ENCODE peak calls at places on chromosomes 13 and 19, in five cellular contexts. A is cardiac muscle cell, G is GM23338, V is left ventricle myocardium inferior, L is RWPE2. Y is an unnamed sample.

GRCh38 chr19:58572818-58573657 is at the start of gene MZF1:
- DNase-seq in A (peak; percentile 100), G (peak; percentile 100), V (peak; percentile 99), L (peak; percentile 100), Y (peak; percentile 100)

GRCh38 chr19:58009666-58010301 is 7.2 kb upstream of the ZNF606 start:
- DNase-seq in A (peak; percentile 92), G (peak; percentile 90), V (peak; percentile 85), L (peak; percentile 78), Y (peak; percentile 30)

GRCh38 chr13:100650321-100650720 is 24.3 kb downstream of the TMTC4 start:
- DNase-seq in A (no peak), G (no peak), V (no peak), L (no peak), Y (peak; percentile 48)

GRCh38 chr13:110113284-110113764 is 193.6 kb downstream of the COL4A1 start:
- DNase-seq in A (peak; percentile 45), G (no peak), V (no peak), L (no peak), Y (peak; percentile 90)

GRCh38 chr13:40495620-40496001 is 170.8 kb downstream of the FOXO1 start:
- DNase-seq in A (no peak), G (no peak), V (no peak), L (no peak), Y (no peak)

GRCh38 chr13:114004416-114005205 is 30.7 kb upstream of the C13orf46 start:
- DNase-seq in A (peak; percentile 92), G (no peak), V (peak; percentile 39), L (peak; percentile 19), Y (peak; percentile 4)

GRCh38 chr13:109096101-109096500 is 466.7 kb downstream of the MYO16 start:
- DNase-seq in A (no peak), G (no peak), V (no peak), L (no peak), Y (no peak)

GRCh38 chr13:104553156-104553555 is 1486.9 kb upstream of the SLC10A2 start:
- DNase-seq in A (peak; percentile 55), G (no peak), V (no peak), L (no peak), Y (no peak)

GRCh38 chr13:105778196-105778595 is 757.3 kb downstream of the EFNB2 start:
- DNase-seq in A (peak; percentile 28), G (no peak), V (no peak), L (no peak), Y (no peak)

GRCh38 chr13:107203146-107203847 is 635.4 kb upstream of the ARGLU1 start:
- DNase-seq in A (peak; percentile 59), G (peak; percentile 82), V (no peak), L (no peak), Y (no peak)

GRCh38 chr19:18304496-18305312 is 18.2 kb downstream of the LSM4 start:
- DNase-seq in A (peak; percentile 89), G (peak; percentile 65), V (peak; percentile 89), L (no peak), Y (peak; percentile 90)

GRCh38 chr19:50059045-50059444 is 33.2 kb downstream of the ZNF473 start:
- DNase-seq in A (no peak), G (no peak), V (no peak), L (no peak), Y (no peak)

GRCh38 chr13:60164490-60164889 is 762 bp upstream of the DIAPH3 start:
- DNase-seq in A (peak; percentile 50), G (peak; percentile 79), V (no peak), L (no peak), Y (no peak)

GRCh38 chr19:45959517-45960025 is 14.1 kb downstream of the NOVA2 start:
- DNase-seq in A (no peak), G (no peak), V (no peak), L (no peak), Y (no peak)

GRCh38 chr13:28485551-28485950 is 9.4 kb downstream of the FLT1 start:
- DNase-seq in A (no peak), G (peak; percentile 21), V (no peak), L (no peak), Y (no peak)

GRCh38 chr19:7408251-7408650 is 59.5 kb downstream of the ARHGEF18 start:
- DNase-seq in A (no peak), G (no peak), V (no peak), L (no peak), Y (no peak)

GRCh38 chr13:67117010-67117550 is 113.1 kb downstream of the PCDH9 start:
- DNase-seq in A (peak; percentile 49), G (no peak), V (no peak), L (no peak), Y (no peak)

GRCh38 chr19:33392341-33393285 is 19.1 kb downstream of the CEBPG start:
- DNase-seq in A (no peak), G (no peak), V (peak; percentile 25), L (peak; percentile 62), Y (no peak)

GRCh38 chr13:95258098-95258497 is 43.2 kb downstream of the ABCC4 start:
- DNase-seq in A (no peak), G (no peak), V (no peak), L (no peak), Y (no peak)

GRCh38 chr19:17579523-17580244 is 24.2 kb downstream of the COLGALT1 start:
- DNase-seq in A (peak; percentile 67), G (peak; percentile 97), V (peak; percentile 38), L (peak; percentile 92), Y (peak; percentile 36)

GRCh38 chr13:25928941-25929505 is 122.8 kb downstream of the SHISA2 start:
- DNase-seq in A (no peak), G (no peak), V (no peak), L (no peak), Y (no peak)

GRCh38 chr13:32212420-32212819 is 102.7 kb downstream of the ZAR1L start:
- DNase-seq in A (peak; percentile 78), G (no peak), V (no peak), L (no peak), Y (no peak)

GRCh38 chr13:112444001-112444311 is 67.8 kb downstream of the SPACA7 start:
- DNase-seq in A (peak; percentile 62), G (peak; percentile 90), V (peak; percentile 49), L (no peak), Y (no peak)

GRCh38 chr19:8332976-8333770 is 9.9 kb downstream of the KANK3 start:
- DNase-seq in A (no peak), G (peak; percentile 68), V (peak; percentile 56), L (no peak), Y (no peak)

GRCh38 chr13:31967155-31967554 is 64.4 kb upstream of the FRY start:
- DNase-seq in A (no peak), G (peak; percentile 12), V (no peak), L (no peak), Y (no peak)

GRCh38 chr13:76009491-76009890 is 373.4 kb downstream of the LMO7 start:
- DNase-seq in A (no peak), G (no peak), V (no peak), L (no peak), Y (no peak)

GRCh38 chr19:2269244-2270156 is 12.5 kb downstream of the PEAK3 start:
- DNase-seq in A (peak; percentile 98), G (peak; percentile 96), V (peak; percentile 99), L (peak; percentile 89), Y (peak; percentile 99)

GRCh38 chr19:2271516-2272103 is 10.4 kb downstream of the PEAK3 start:
- DNase-seq in A (peak; percentile 78), G (no peak), V (no peak), L (peak; percentile 61), Y (peak; percentile 58)

GRCh38 chr19:2270157-2270571 is 11.8 kb downstream of the PEAK3 start:
- DNase-seq in A (no peak), G (no peak), V (peak; percentile 61), L (no peak), Y (no peak)

GRCh38 chr19:2268861-2269243 is 12.6 kb upstream of the JSRP1 start:
- DNase-seq in A (no peak), G (no peak), V (no peak), L (no peak), Y (no peak)

DNA sequence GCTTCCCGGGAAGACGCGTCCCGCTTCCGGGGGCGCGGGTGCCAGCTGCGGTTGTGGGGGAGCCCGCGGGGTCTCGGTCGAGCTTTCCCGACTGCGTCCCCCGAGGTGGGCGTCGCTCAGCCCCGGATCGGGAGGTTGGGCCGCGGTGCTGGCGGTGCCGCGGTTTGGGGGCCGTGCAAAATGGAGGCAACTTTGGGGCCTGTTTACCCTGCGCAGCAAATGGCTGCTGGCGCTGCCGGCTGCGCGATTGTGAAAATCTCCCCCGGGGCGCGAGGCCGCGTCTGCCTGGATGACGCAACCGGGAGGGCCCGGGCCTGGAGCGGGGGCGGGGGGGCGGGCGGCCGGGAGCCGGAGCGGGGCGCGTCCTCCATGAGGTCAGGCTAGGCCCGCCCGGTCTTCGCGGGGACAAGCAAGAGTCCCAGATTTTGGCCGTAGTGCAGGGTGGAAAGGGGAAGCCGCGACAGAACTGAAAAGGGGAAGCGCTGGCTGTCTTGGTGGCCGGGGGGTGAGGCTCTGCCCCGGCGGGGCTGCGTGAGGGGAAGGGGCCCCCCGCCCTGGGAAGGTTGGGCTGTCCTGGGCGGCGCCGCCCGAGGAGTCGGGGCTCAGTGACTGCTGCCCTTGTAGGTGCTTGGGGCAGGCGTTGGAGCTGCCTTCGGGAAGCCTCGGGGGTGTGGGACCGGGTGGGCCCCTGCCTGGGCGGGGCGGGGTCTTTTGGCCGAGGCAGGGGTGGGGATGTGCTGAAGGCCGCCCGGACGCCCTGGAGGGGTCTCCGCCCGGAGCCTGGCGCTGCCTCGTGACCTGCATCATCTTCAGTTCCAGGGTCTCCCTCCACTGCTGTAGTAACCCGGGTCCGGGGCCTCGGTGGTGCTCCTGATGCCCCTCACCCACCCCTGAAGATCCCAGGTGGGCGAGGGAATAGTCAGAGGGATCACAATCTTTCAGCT is 11.1 kb downstream of the PEAK3 start:
- DNase-seq in A (peak; percentile 92), G (peak; percentile 56), V (peak; percentile 90), L (peak; percentile 70), Y (peak; percentile 80)
- H3K4me1 ChIP-seq in A (peaks cover 6% of the 10 kb centered on the region), G (peaks cover 18% of the 10 kb centered on the region), V (peaks cover 74% of the 10 kb centered on the region), L (peaks cover 8% of the 10 kb centered on the region), Y (peaks cover 44% of the 10 kb centered on the region)

GRCh38 chr19:38844093-38844686 is 5.6 kb downstream of the HNRNPL start:
- DNase-seq in A (no peak), G (no peak), V (no peak), L (no peak), Y (no peak)
- H3K36me3 ChIP-seq in A (peaks cover 76% of the 10 kb centered on the region), G (peaks cover 86% of the 10 kb centered on the region), V (peaks cover 92% of the 10 kb centered on the region), L (peaks cover 97% of the 10 kb centered on the region), Y (peaks cover 14% of the 10 kb centered on the region)

DNA sequence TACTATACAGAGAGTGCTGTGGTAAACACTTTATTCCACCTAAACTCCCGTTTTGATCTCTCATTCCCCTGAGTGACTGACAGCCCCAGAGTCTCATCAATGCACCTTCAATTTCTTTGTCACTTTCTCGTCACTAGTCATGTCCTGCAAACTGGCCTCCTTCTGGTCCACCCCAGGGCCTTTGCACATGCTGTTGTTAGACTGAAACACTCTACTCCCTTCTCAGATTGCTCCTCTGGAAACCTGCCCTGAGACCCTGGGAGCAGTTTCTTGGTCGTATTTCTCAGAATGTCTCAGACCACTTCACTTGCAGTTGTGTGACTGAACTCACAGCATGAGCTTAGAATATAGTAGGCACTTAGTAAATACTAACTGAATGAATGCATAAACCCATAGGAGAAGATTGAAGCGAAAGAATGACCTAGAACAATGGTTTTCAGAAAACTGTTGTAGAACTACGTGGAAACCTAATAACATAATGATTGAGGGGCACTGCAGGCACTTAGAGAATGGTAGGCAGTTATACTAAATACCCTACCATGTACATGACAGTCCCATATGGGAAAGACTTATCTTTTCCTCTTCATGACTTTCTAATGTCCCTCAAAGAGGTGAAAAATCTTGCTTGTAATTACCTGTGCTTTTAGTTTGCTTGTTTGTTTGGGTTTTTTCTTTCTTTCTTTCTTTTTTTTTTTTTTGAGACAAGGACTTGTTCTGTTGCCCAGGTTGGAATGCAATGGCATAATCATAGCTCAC is 144.8 kb downstream of the IER2 start:
- DNase-seq in A (no peak), G (no peak), V (no peak), L (no peak), Y (no peak)
- H3K27ac ChIP-seq in A (no peak overlapping the region), G (no peak overlapping the region), V (no peak overlapping the region), L (no peak overlapping the region), Y (no peak overlapping the region)

GRCh38 chr19:13189600-13189999 is 39.4 kb downstream of the IER2 start:
- DNase-seq in A (peak; percentile 37), G (no peak), V (no peak), L (no peak), Y (no peak)
- H3K4me1 ChIP-seq in A (no peaks in the 10 kb centered on the region), G (no peaks in the 10 kb centered on the region), V (peaks cover 4% of the 10 kb centered on the region), L (no peaks in the 10 kb centered on the region), Y (no peaks in the 10 kb centered on the region)